ENCODE peak calls at places on chromosomes 13 and 19, in seven cellular contexts. Z is keratinocyte, C is epithelial cell of esophagus, N is neural progenitor cell, D is OCI-LY7, S is left lung, G is IMR-90. I is an unnamed sample.

GRCh38 chr19:47356900-47357299 is 7.8 kb downstream of the DHX34 start:
- DNase-seq in Z (no peak), C (no peak), N (no peak), D (no peak), S (no peak), G (no peak), I (no peak)

GRCh38 chr19:782195-783043 is 14.8 kb upstream of the PTBP1 start:
- DNase-seq in Z (no peak), C (peak), N (peak), D (no peak), S (no peak), G (peak), I (peak)

GRCh38 chr13:99903140-99903539 is 68.4 kb downstream of the ZIC5 start:
- DNase-seq in Z (no peak), C (no peak), N (no peak), D (no peak), S (no peak), G (no peak), I (no peak)

GRCh38 chr19:8635422-8635821 is 5.0 kb downstream of the NFILZ start:
- DNase-seq in Z (no peak), C (no peak), N (no peak), D (no peak), S (no peak), G (peak), I (peak)

GRCh38 chr13:31394491-31394890 is 194.7 kb downstream of the B3GLCT start:
- DNase-seq in Z (no peak), C (no peak), N (no peak), D (no peak), S (no peak), G (no peak), I (no peak)

GRCh38 chr19:35352448-35353304 is 5.0 kb downstream of the FFAR1 start:
- DNase-seq in Z (peak), C (peak), N (peak), D (peak), S (peak), G (peak), I (peak)

GRCh38 chr13:51803422-51804294 is at the start of gene DHRS12:
- DNase-seq in Z (peak), C (peak), N (peak), D (peak), S (peak), G (peak), I (peak)

GRCh38 chr13:36806102-36806501 is 12.9 kb upstream of the RFXAP start:
- DNase-seq in Z (no peak), C (no peak), N (no peak), D (peak), S (no peak), G (no peak), I (no peak)

GRCh38 chr19:3613765-3614661 is 7.3 kb upstream of the TBXA2R start:
- DNase-seq in Z (no peak), C (no peak), N (no peak), D (no peak), S (no peak), G (no peak), I (no peak)

GRCh38 chr13:29059837-29060236 is 239.7 kb downstream of the MTUS2 start:
- DNase-seq in Z (no peak), C (no peak), N (no peak), D (no peak), S (no peak), G (no peak), I (no peak)

GRCh38 chr19:19445911-19446361 is 40.5 kb downstream of the GATAD2A start:
- DNase-seq in Z (no peak), C (peak), N (no peak), D (peak), S (no peak), G (peak), I (peak)

GRCh38 chr19:42606660-42607351 is 12.1 kb upstream of the CEACAM8 start:
- DNase-seq in Z (peak), C (peak), N (peak), D (peak), S (peak), G (peak), I (peak)

GRCh38 chr13:91203430-91203829 is 144.1 kb upstream of the MIR17HG start:
- DNase-seq in Z (no peak), C (no peak), N (no peak), D (no peak), S (no peak), G (no peak), I (no peak)

GRCh38 chr13:24650157-24650556 is 30.1 kb upstream of the ATP12A start:
- DNase-seq in Z (no peak), C (no peak), N (no peak), D (no peak), S (no peak), G (peak), I (no peak)

GRCh38 chr19:41641879-41642485 is 15.1 kb upstream of the CEACAM4 start:
- DNase-seq in Z (no peak), C (peak), N (peak), D (peak), S (no peak), G (peak), I (peak)

GRCh38 chr13:50893211-50893852 is 16.3 kb upstream of the RNASEH2B start:
- DNase-seq in Z (no peak), C (no peak), N (no peak), D (peak), S (no peak), G (peak), I (peak)

GRCh38 chr19:11094520-11094894 is 5.2 kb downstream of the LDLR start:
- DNase-seq in Z (no peak), C (no peak), N (no peak), D (no peak), S (no peak), G (no peak), I (no peak)

GRCh38 chr19:42512743-42513304 is 15.5 kb downstream of the CEACAM1 start:
- DNase-seq in Z (no peak), C (no peak), N (no peak), D (peak), S (no peak), G (no peak), I (no peak)

GRCh38 chr19:802888-803561 is 5.8 kb downstream of the PTBP1 start:
- DNase-seq in Z (no peak), C (no peak), N (no peak), D (no peak), S (no peak), G (no peak), I (no peak)

GRCh38 chr19:41189425-41190065 is 3.5 kb upstream of the CYP2S1 start:
- DNase-seq in Z (no peak), C (no peak), N (peak), D (no peak), S (no peak), G (no peak), I (no peak)

GRCh38 chr13:29676535-29676934 is 81.0 kb upstream of the SLC7A1 start:
- DNase-seq in Z (no peak), C (peak), N (no peak), D (no peak), S (no peak), G (peak), I (peak)

GRCh38 chr13:57418067-57418677 is 213.4 kb upstream of the PCDH17 start:
- DNase-seq in Z (no peak), C (no peak), N (no peak), D (no peak), S (no peak), G (no peak), I (no peak)

GRCh38 chr13:43072394-43072793 is 49.0 kb downstream of the DNAJC15 start:
- DNase-seq in Z (no peak), C (peak), N (no peak), D (no peak), S (peak), G (no peak), I (peak)

GRCh38 chr19:27906081-27906480 is 1306.9 kb downstream of the UQCRFS1 start:
- DNase-seq in Z (no peak), C (no peak), N (no peak), D (no peak), S (no peak), G (no peak), I (no peak)

GRCh38 chr13:41428155-41428554 is 29.2 kb upstream of the RGCC start:
- DNase-seq in Z (no peak), C (no peak), N (peak), D (no peak), S (no peak), G (no peak), I (no peak)

GRCh38 chr13:77732287-77732686 is 34.8 kb downstream of the SLAIN1 start:
- DNase-seq in Z (no peak), C (no peak), N (no peak), D (no peak), S (no peak), G (no peak), I (no peak)

GRCh38 chr13:84831666-84832657 is 949.7 kb upstream of the SLITRK1 start:
- DNase-seq in Z (no peak), C (no peak), N (no peak), D (no peak), S (no peak), G (no peak), I (no peak)

GRCh38 chr13:94602467-94602866 is 810 bp downstream of the GPR180 start:
- DNase-seq in Z (no peak), C (no peak), N (no peak), D (no peak), S (no peak), G (no peak), I (no peak)

GRCh38 chr13:95327190-95327589 is 25.9 kb upstream of the ABCC4 start:
- DNase-seq in Z (no peak), C (no peak), N (no peak), D (no peak), S (no peak), G (no peak), I (no peak)

GRCh38 chr19:38685666-38686529 is 38.4 kb downstream of the ACTN4 start:
- DNase-seq in Z (no peak), C (peak), N (peak), D (no peak), S (no peak), G (peak), I (peak)

GRCh38 chr13:74289130-74289529 is 154.9 kb upstream of the KLF12 start:
- DNase-seq in Z (no peak), C (peak), N (no peak), D (no peak), S (no peak), G (no peak), I (no peak)

GRCh38 chr13:112605531-112605990 is 17.6 kb upstream of the TUBGCP3 start:
- DNase-seq in Z (no peak), C (no peak), N (no peak), D (no peak), S (no peak), G (no peak), I (no peak)

GRCh38 chr13:86882107-86882506 is 789.1 kb upstream of the SLITRK5 start:
- DNase-seq in Z (no peak), C (no peak), N (no peak), D (no peak), S (no peak), G (no peak), I (no peak)

DNA sequence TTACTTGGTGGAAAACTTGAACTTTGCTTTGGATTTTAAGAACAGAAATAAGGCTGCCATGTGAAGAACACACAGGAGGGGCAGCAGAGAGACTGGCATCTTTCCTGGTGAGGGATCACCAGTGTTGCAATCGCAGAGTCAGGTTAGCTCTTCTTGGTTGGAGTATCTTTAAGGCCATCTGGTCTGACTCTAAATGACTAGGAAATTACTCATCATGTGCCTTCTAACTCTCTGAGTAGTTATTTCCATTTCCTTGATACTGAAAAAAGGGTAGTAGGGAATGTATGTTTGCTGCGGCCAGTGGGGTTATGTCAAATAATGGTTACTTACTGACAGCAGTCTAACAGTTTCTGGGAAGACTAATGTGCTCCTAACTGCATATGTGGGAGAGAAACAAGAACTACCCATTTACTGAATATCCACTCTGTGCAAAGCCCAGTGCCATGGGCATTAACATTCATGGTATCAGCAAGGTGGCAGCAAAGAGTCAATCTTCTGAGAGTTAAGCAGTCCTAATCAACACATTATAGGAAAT is 122.1 kb downstream of the COG6 start:
- DNase-seq in Z (peak), C (peak), N (peak), D (peak), S (no peak), G (peak), I (peak)
- TF ChIP-seq CTCF in Z (peak), C (peak), N (peak), D (peak), S (no peak), G (peak), I (peak)

GRCh38 chr19:18390075-18390909 is 4.3 kb downstream of the GDF15 start:
- DNase-seq in Z (no peak), C (no peak), N (no peak), D (no peak), S (no peak), G (no peak), I (peak)

GRCh38 chr19:18387395-18387794 is 1.4 kb downstream of the GDF15 start:
- DNase-seq in Z (no peak), C (no peak), N (no peak), D (no peak), S (no peak), G (no peak), I (no peak)

GRCh38 chr19:18389736-18390074 is 3.7 kb downstream of the GDF15 start:
- DNase-seq in Z (no peak), C (no peak), N (no peak), D (no peak), S (no peak), G (no peak), I (no peak)

GRCh38 chr19:18389095-18389735 is 3.3 kb downstream of the GDF15 start:
- DNase-seq in Z (no peak), C (no peak), N (no peak), D (no peak), S (no peak), G (no peak), I (no peak)

GRCh38 chr19:18388328-18389094 is 2.6 kb downstream of the GDF15 start:
- DNase-seq in Z (no peak), C (peak), N (peak), D (peak), S (peak), G (no peak), I (peak)
- H3K4me3 ChIP-seq in Z (peak), C (peak), N (peak), D (peak), S (peak), G (peak), I (peak)

GRCh38 chr13:97257228-97257755 is 35.2 kb downstream of the MBNL2 start:
- DNase-seq in Z (no peak), C (no peak), N (no peak), D (no peak), S (no peak), G (no peak), I (peak)

GRCh38 chr13:97258801-97259200 is 36.7 kb downstream of the MBNL2 start:
- DNase-seq in Z (no peak), C (no peak), N (no peak), D (no peak), S (no peak), G (peak), I (peak)

GRCh38 chr13:97256343-97256783 is 34.2 kb downstream of the MBNL2 start:
- DNase-seq in Z (peak), C (peak), N (no peak), D (no peak), S (no peak), G (peak), I (peak)

GRCh38 chr13:97259787-97260641 is 37.9 kb downstream of the MBNL2 start:
- DNase-seq in Z (no peak), C (peak), N (no peak), D (no peak), S (no peak), G (peak), I (peak)

GRCh38 chr13:97257800-97258799 is 36.0 kb downstream of the MBNL2 start:
- DNase-seq in Z (no peak), C (peak), N (peak), D (no peak), S (no peak), G (peak), I (peak)
- TF ChIP-seq CTCF in Z (peak), C (no peak), N (peak), D (no peak), S (no peak), G (peak), I (peak)

GRCh38 chr19:21110183-21110582 is 28.2 kb downstream of the ZNF714 start:
- DNase-seq in Z (no peak), C (no peak), N (no peak), D (no peak), S (no peak), G (no peak), I (no peak)
- H3K4me3 ChIP-seq in Z (no peak), C (no peak), N (no peak), D (no peak), S (no peak), G (no peak), I (no peak)

DNA sequence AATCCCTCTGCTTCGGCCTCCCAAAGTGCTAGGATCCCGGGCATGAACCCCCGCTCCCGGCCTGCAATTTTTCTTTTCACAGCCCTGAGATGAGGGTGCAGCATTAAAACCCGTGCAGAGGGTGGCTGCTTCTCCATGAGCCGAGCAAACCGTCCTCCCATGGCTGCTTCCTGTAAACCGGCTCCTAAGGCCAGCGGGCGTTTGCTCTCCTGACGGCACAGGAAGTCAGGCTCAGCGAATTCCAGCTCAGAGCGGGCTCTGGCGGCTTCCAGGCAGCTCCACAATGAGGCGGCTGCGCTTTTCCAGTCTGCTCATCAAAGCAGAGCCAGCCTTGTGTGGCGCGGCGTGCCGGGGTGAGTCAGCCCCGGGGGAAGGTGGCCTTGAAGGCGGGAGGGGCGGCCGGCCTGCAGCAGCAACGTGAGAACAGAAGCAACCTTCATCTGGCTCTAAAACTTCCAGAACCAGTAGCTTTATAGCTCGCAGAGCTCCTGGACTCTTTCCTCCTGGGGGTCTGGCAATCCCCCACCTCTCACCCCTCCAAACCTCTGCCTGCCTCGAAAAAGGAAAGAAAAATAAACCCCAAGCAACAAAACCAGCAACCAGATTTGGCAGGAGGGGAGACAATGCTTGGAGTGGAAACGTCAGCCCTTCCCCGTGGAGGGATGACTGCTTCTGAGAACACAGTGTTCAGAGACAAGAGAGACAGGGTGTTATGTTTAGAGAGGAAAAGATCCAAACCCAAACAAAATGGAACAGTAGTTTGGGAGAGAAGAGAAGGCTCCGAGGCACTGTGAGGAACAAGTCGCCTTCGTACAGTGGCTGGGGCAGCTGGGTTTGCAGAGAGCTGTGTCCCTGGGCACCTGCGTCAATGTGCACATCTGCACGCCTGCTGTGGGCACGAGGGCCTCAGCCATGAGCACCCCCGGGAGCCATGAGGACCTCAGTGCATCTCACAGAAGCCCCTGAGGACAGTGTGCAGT is 67.8 kb downstream of the GADD45B start:
- DNase-seq in Z (peak), C (peak), N (peak), D (peak), S (peak), G (peak), I (peak)
- TF ChIP-seq CTCF in Z (peak), C (peak), N (no peak), D (no peak), S (no peak), G (peak), I (peak)

DNA sequence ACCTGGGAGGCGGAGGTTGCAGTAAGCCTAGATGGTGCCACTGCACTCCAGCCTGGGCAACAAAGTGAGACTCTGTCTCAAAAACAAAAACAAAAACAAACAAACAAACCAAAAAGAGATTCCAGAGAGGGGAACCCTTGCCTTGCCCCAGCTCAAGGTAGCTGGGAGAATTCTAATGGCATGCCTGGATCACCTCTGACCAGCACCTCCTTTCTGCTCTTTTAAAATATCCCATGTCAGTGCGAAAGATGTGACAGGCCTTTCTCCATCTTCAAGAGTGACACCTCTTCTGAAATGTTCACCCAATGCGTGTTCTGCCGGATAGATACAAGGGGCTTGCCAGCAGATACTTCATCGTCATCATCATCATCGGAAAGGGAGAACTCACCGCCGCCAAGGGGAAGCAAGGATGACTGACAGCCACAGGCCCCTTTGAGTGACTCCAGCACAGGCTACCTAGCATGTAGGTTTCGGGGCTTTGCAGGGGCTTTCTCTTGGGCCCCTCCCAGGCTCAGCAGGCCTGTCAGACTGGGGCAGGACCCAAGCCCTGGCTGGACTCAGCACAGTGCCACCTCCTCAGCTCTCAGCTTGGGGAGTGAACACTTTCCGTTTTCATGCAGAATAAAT is 18.9 kb upstream of the LRP3 start:
- DNase-seq in Z (no peak), C (no peak), N (no peak), D (no peak), S (no peak), G (no peak), I (no peak)
- H3K4me3 ChIP-seq in Z (no peak), C (no peak), N (peak), D (peak), S (no peak), G (no peak), I (no peak)

I was measured in cardiac fibroblast.